ENCODE peak calls at places on chromosomes 4 and X, in six cellular contexts. U is BJ, O is neural progenitor cell, R is NB4, S is tibial artery, J is HFF-Myc. A is an unnamed sample.

GRCh38 chr4:55498051-55498450 is 48.7 kb downstream of the CLOCK start:
- DNase-seq in R (no peak), J (no peak), S (no peak), O (no peak), U (no peak), A (no peak)

GRCh38 chr4:93788712-93789111 is 39.8 kb upstream of the ATOH1 start:
- DNase-seq in R (peak; percentile 15), O (peak; percentile 46), U (no peak), S (no peak), J (peak; percentile 6), A (peak; percentile 37)

GRCh38 chr4:139077567-139078355 is 62.2 kb downstream of the NOCT start:
- DNase-seq in S (no peak), J (no peak), R (no peak), U (no peak), O (no peak), A (no peak)

GRCh38 chrX:38347136-38347535 is 5.3 kb upstream of the OTC start:
- DNase-seq in U (no peak), O (no peak), R (peak; percentile 86), J (no peak), S (no peak), A (no peak)

GRCh38 chr4:121256346-121256745 is 92.2 kb upstream of the TNIP3 start:
- DNase-seq in U (peak; percentile 78), J (peak; percentile 78), R (peak; percentile 88), S (no peak), O (no peak), A (peak; percentile 50)

GRCh38 chrX:21658152-21658737 is at the start of gene KLHL34:
- DNase-seq in J (no peak), O (no peak), S (no peak), U (no peak), R (no peak), A (no peak)

GRCh38 chr4:16337936-16338335 is 111.7 kb upstream of the TAPT1 start:
- DNase-seq in O (no peak), U (no peak), J (no peak), R (no peak), S (no peak), A (no peak)

GRCh38 chrX:2266445-2267349 is 234.1 kb downstream of the DHRSX start:
- DNase-seq in O (no peak), R (no peak), U (no peak), J (no peak), S (peak; percentile 37), A (no peak)

GRCh38 chr4:1204828-1205591 is 32.6 kb upstream of the SPON2 start:
- DNase-seq in J (no peak), R (no peak), O (no peak), S (peak; percentile 63), U (no peak), A (no peak)

GRCh38 chr4:39664828-39665731 is 26.4 kb upstream of the SMIM14 start:
- DNase-seq in S (no peak), O (no peak), R (no peak), J (no peak), U (no peak), A (no peak)

GRCh38 chrX:30607155-30607554 is 29.6 kb upstream of the TASL start:
- DNase-seq in R (no peak), J (no peak), S (no peak), U (no peak), O (no peak), A (no peak)

GRCh38 chr4:76293705-76294274 is 12.7 kb upstream of the STBD1 start:
- DNase-seq in O (no peak), U (no peak), S (no peak), J (no peak), R (no peak), A (no peak)

GRCh38 chrX:107562482-107562881 is 65.8 kb upstream of the PRPS1 start:
- DNase-seq in S (no peak), J (no peak), O (no peak), R (no peak), U (no peak), A (no peak)

GRCh38 chr4:169253904-169254303 is 16.9 kb downstream of the SH3RF1 start:
- DNase-seq in O (no peak), U (peak; percentile 82), R (no peak), J (no peak), S (no peak), A (no peak)

GRCh38 chr4:158356331-158356730 is 146.0 kb downstream of the TMEM144 start:
- DNase-seq in U (no peak), S (no peak), J (no peak), O (no peak), R (no peak), A (no peak)

GRCh38 chrX:12758291-12758690 is 32.9 kb upstream of the PRPS2 start:
- DNase-seq in U (no peak), O (no peak), S (no peak), J (no peak), R (peak; percentile 11), A (no peak)

GRCh38 chr4:13612569-13612968 is 15.0 kb downstream of the BOD1L1 start:
- DNase-seq in J (no peak), O (peak; percentile 24), S (no peak), R (no peak), U (no peak), A (no peak)

GRCh38 chrX:46554942-46555341 is 9.7 kb upstream of the ZNF674 start:
- DNase-seq in R (peak; percentile 31), U (no peak), J (no peak), S (no peak), O (no peak), A (no peak)

GRCh38 chrX:130165181-130165702 is 399 bp downstream of the AIFM1 start:
- DNase-seq in O (no peak), S (peak; percentile 74), R (no peak), J (no peak), U (no peak), A (no peak)

GRCh38 chr4:133151301-133151680 is 2.2 kb downstream of the PCDH10 start:
- DNase-seq in O (peak; percentile 67), S (peak; percentile 63), U (no peak), R (no peak), J (no peak), A (no peak)

GRCh38 chrX:150352114-150352513 is 11.0 kb upstream of the MAMLD1 start:
- DNase-seq in J (no peak), O (no peak), S (no peak), R (no peak), U (no peak), A (no peak)

GRCh38 chr4:82891728-82892466 is 944 bp upstream of the SEC31A start:
- DNase-seq in U (no peak), R (peak; percentile 35), S (no peak), O (peak; percentile 24), J (no peak), A (no peak)

GRCh38 chr4:172842759-172843158 is 325.9 kb upstream of the GALNT7 start:
- DNase-seq in S (no peak), J (no peak), O (peak; percentile 75), U (no peak), R (no peak), A (no peak)

GRCh38 chrX:9867214-9867613 is 81.0 kb downstream of the SHROOM2 start:
- DNase-seq in O (no peak), S (no peak), R (no peak), J (no peak), U (no peak), A (no peak)

GRCh38 chr4:94660614-94661013 is 97.1 kb upstream of the BMPR1B start:
- DNase-seq in R (no peak), U (no peak), S (no peak), J (no peak), O (no peak), A (no peak)

GRCh38 chr4:17103231-17103630 is 204.8 kb upstream of the LDB2 start:
- DNase-seq in R (no peak), J (no peak), S (no peak), O (no peak), U (peak; percentile 57), A (no peak)

DNA sequence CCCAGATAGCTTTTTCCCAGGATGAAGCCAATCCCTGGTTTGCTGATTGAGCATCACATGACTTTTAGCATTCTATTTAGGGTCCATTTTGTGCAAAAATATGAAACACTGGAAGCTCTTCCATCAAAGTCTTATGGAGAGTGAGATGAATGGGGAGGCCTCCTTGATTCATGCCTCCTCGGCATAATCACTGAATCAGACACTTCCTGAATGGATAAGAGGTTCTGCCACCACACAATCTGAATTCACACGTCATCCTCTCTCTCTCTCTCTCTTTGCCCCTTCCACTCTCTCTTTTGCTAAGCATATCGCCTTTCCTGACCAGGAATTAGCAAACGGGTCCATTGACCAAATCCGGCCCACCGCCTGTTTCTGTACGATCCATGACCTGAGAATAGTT is 68.7 kb downstream of the CRMP1 start:
- DNase-seq in R (no peak), J (no peak), S (no peak), U (no peak), O (no peak), A (no peak)
- H3K4me3 ChIP-seq in R (no peak overlapping the region), J (no peak overlapping the region), S (no peak overlapping the region), U (no peak overlapping the region), O (no peak overlapping the region), A (no peak overlapping the region)

GRCh38 chr4:25656031-25656430 is 380 bp downstream of the SLC34A2 start:
- DNase-seq in O (no peak), J (no peak), S (no peak), U (no peak), R (no peak), A (no peak)
- H3K4me3 ChIP-seq in O (peak overlapping the region; percentile 47), J (no peak overlapping the region), S (no peak overlapping the region), U (no peak overlapping the region), R (no peak overlapping the region), A (no peak overlapping the region)

DNA sequence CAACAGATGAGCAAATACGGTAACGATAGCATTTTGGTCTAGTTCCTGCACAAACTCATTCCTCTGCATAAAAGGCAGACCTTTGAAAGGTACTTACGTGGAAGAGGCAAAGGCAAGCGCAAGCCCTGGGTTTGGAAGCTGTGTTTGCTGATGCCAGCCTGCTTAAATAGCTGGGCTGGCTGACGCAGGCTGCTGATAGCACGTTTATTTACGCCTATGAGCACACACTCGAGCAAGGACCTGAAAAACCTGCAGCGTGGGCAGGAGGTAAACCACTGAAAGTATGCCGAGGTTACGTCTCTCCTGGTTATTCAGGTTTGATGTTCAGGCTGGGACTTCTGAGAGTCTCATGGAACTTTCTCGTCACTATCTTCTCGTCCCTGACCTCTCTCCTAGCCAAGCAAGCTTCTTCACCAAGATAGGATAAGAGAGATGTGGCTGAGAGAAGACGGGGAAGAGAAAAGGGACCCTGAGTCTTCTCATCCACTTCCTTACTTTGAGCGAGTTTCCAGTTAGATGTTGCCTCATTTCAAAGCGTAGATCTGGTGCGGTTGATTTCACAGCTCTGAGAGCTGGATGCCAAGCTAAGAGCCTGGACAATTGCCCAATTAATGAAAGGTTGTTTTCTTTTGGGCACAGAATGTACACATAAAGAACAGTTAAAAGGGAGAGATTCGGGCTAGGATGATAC is at the start of gene HOPX:
- DNase-seq in R (peak; percentile 33), U (no peak), O (no peak), J (no peak), S (no peak), A (no peak)
- H3K4me3 ChIP-seq in R (no peak within 1 kb of the TSS), U (no peak within 1 kb of the TSS), O (no peak within 1 kb of the TSS), J (no peak within 1 kb of the TSS), S (no peak within 1 kb of the TSS), A (no peak within 1 kb of the TSS)

GRCh38 chrX:572490-573124 is 58.0 kb upstream of the SHOX start:
- DNase-seq in J (no peak), S (no peak), U (no peak), R (peak; percentile 22), O (no peak), A (no peak)

GRCh38 chrX:574830-575229 is 55.8 kb upstream of the SHOX start:
- DNase-seq in R (no peak), O (no peak), U (no peak), J (no peak), S (no peak), A (no peak)

GRCh38 chrX:576904-577303 is 53.7 kb upstream of the SHOX start:
- DNase-seq in R (no peak), S (no peak), O (no peak), U (no peak), J (no peak), A (no peak)

GRCh38 chrX:580020-580419 is 50.6 kb upstream of the SHOX start:
- DNase-seq in S (no peak), J (no peak), R (no peak), U (no peak), O (no peak), A (no peak)

GRCh38 chrX:574355-574754 is 56.2 kb upstream of the SHOX start:
- DNase-seq in J (no peak), U (no peak), O (peak; percentile 11), S (no peak), R (no peak), A (no peak)
- H3K4me3 ChIP-seq in J (no peak overlapping the region), U (no peak overlapping the region), O (no peak overlapping the region), S (no peak overlapping the region), R (no peak overlapping the region), A (no peak overlapping the region)

A was measured in Jurkat, Clone E6-1.